ENCODE peak calls at places on chromosomes 13 and 19, in ten cellular contexts. M, T, H, E, O, Q, D, P, W and V are unnamed samples.

GRCh38 chr19:47089767-47090350 is 23.7 kb downstream of the ZC3H4 start:
- DNase-seq in M (no peak), T (no peak), H (no peak), E (no peak), O (no peak), Q (no peak), D (no peak), P (no peak), W (no peak), V (no peak)

GRCh38 chr13:29888306-29888705 is 37.9 kb upstream of the UBL3 start:
- DNase-seq in M (no peak), T (no peak), H (no peak), E (no peak), O (no peak), Q (no peak), D (no peak), P (peak), W (no peak), V (no peak)

GRCh38 chr13:104984296-104984818 is 1551.1 kb downstream of the EFNB2 start:
- DNase-seq in M (no peak), T (no peak), H (no peak), E (no peak), O (no peak), Q (no peak), D (peak), P (no peak), W (peak), V (no peak)

GRCh38 chr19:18164072-18164471 is 9.5 kb upstream of the IFI30 start:
- DNase-seq in M (no peak), T (no peak), H (no peak), E (no peak), O (no peak), Q (no peak), D (no peak), P (no peak), W (no peak), V (no peak)

GRCh38 chr13:44918323-44919102 is 70.8 kb downstream of the NUFIP1 start:
- DNase-seq in M (peak), T (peak), H (peak), E (peak), O (peak), Q (peak), D (peak), P (peak), W (peak), V (peak)

GRCh38 chr19:55005684-55006488 is 32.2 kb downstream of the GP6 start:
- DNase-seq in M (no peak), T (no peak), H (no peak), E (peak), O (peak), Q (no peak), D (peak), P (peak), W (peak), V (peak)

GRCh38 chr13:25859528-25859927 is 192.3 kb downstream of the SHISA2 start:
- DNase-seq in M (no peak), T (no peak), H (no peak), E (no peak), O (no peak), Q (no peak), D (no peak), P (no peak), W (no peak), V (no peak)

GRCh38 chr13:78589206-78589605 is 14.1 kb downstream of the POU4F1 start:
- DNase-seq in M (no peak), T (no peak), H (no peak), E (peak), O (peak), Q (peak), D (no peak), P (peak), W (no peak), V (no peak)

GRCh38 chr19:11279505-11280236 is 16.3 kb upstream of the TSPAN16 start:
- DNase-seq in M (no peak), T (no peak), H (no peak), E (no peak), O (no peak), Q (no peak), D (no peak), P (no peak), W (no peak), V (peak)

GRCh38 chr13:24683833-24684599 is 3.8 kb downstream of the ATP12A start:
- DNase-seq in M (peak), T (peak), H (peak), E (peak), O (peak), Q (peak), D (peak), P (peak), W (peak), V (peak)

GRCh38 chr13:44972956-44973581 is 16.2 kb downstream of the NUFIP1 start:
- DNase-seq in M (no peak), T (no peak), H (no peak), E (peak), O (peak), Q (no peak), D (peak), P (peak), W (no peak), V (no peak)

GRCh38 chr13:79516590-79516989 is 35.6 kb downstream of the NDFIP2 start:
- DNase-seq in M (no peak), T (no peak), H (no peak), E (no peak), O (no peak), Q (no peak), D (no peak), P (no peak), W (no peak), V (no peak)

GRCh38 chr19:15466851-15467733 is 2.7 kb upstream of the RASAL3 start:
- DNase-seq in M (no peak), T (peak), H (no peak), E (no peak), O (no peak), Q (no peak), D (peak), P (peak), W (peak), V (no peak)

GRCh38 chr13:31627097-31627496 is 112.2 kb upstream of the RXFP2 start:
- DNase-seq in M (no peak), T (no peak), H (no peak), E (no peak), O (no peak), Q (no peak), D (peak), P (peak), W (no peak), V (no peak)

GRCh38 chr19:17402982-17403855 is 2.2 kb downstream of the BST2 start:
- DNase-seq in M (no peak), T (peak), H (no peak), E (no peak), O (peak), Q (no peak), D (no peak), P (no peak), W (no peak), V (peak)

GRCh38 chr13:110372676-110373075 is 65.6 kb downstream of the COL4A2 start:
- DNase-seq in M (no peak), T (no peak), H (no peak), E (no peak), O (no peak), Q (no peak), D (no peak), P (no peak), W (no peak), V (no peak)

GRCh38 chr19:27966390-27966816 is 1246.5 kb downstream of the UQCRFS1 start:
- DNase-seq in M (no peak), T (no peak), H (no peak), E (peak), O (peak), Q (no peak), D (peak), P (peak), W (no peak), V (no peak)

GRCh38 chr19:55585658-55586339 is 5.2 kb upstream of the ZNF579 start:
- DNase-seq in M (peak), T (peak), H (peak), E (peak), O (peak), Q (peak), D (peak), P (peak), W (peak), V (peak)

GRCh38 chr19:19643158-19644053 is at the start of gene GMIP:
- DNase-seq in M (peak), T (peak), H (peak), E (peak), O (peak), Q (peak), D (peak), P (peak), W (peak), V (peak)

GRCh38 chr19:20039203-20039723 is at the start of gene ZNF682:
- DNase-seq in M (peak), T (peak), H (peak), E (peak), O (peak), Q (peak), D (peak), P (peak), W (peak), V (peak)

GRCh38 chr19:47005873-47006272 is 13.8 kb upstream of the NPAS1 start:
- DNase-seq in M (no peak), T (no peak), H (peak), E (no peak), O (no peak), Q (no peak), D (no peak), P (peak), W (no peak), V (no peak)

GRCh38 chr13:90362718-90363117 is 984.8 kb upstream of the MIR17HG start:
- DNase-seq in M (no peak), T (no peak), H (no peak), E (no peak), O (no peak), Q (no peak), D (no peak), P (peak), W (no peak), V (no peak)

GRCh38 chr13:66402071-66402470 is 828.1 kb downstream of the PCDH9 start:
- DNase-seq in M (no peak), T (no peak), H (no peak), E (no peak), O (no peak), Q (no peak), D (peak), P (peak), W (no peak), V (no peak)

GRCh38 chr19:35267818-35268545 is 780 bp upstream of the USF2 start:
- DNase-seq in M (no peak), T (peak), H (peak), E (peak), O (peak), Q (peak), D (peak), P (peak), W (peak), V (peak)

DNA sequence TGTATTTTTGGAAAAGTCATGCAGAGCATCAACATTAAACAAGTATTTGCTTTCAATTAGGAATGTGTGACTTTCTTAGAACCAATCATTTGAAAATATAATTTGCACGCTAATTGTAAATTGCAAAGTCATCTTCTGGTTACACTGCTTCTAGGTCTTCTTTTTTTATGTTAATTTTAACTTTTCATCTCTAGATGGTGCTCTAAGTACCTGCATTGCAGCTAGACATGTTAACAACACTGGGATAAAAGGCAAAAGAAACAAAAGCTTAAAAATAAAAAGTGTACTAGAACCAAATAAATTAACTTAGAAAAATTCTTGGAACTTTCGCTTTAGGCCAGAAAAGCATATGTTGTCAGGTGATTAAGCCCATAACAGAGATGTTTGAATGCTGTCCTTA is 2758.2 kb downstream of the PCDH9 start:
- DNase-seq in M (no peak), T (no peak), H (no peak), E (no peak), O (no peak), Q (no peak), D (peak), P (peak), W (no peak), V (no peak)
- TF ChIP-seq CTCF in M (peak), T (no peak), H (no peak), E (peak), O (peak), Q (no peak), D (peak), P (peak), W (no peak), V (no peak)

GRCh38 chr19:51107406-51108065 is 673 bp downstream of the CTU1 start:
- DNase-seq in M (no peak), T (no peak), H (peak), E (no peak), O (peak), Q (no peak), D (no peak), P (peak), W (no peak), V (no peak)
- TF ChIP-seq CTCF in M (no peak), T (no peak), H (no peak), E (no peak), O (peak), Q (no peak), D (no peak), P (no peak), W (no peak), V (no peak)

DNA sequence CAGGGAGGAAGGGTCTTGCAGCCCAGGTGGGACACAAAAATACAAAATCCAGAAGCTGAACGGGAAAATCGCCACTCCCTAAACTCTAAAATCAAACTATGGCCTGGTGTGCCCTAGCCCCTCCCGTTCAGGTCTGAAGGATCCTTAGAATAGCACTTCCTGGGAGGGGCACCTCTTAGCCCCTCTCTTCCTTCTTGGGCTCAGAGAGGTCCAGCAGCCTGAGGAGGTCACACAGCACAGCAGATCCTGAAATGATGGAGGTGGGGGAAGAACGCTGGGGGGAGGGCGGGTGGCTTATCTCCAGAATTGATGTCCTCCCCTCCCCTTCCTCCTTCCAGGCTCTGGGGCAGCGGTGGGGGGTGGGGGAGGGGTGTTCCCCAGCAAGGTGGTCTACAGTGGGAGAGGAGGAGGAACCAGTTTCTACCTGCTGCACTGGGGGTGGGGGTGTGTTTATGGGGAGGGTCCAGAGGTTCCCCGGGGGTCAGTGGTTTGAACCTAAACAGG is 1.9 kb downstream of the DIRAS1 start:
- DNase-seq in M (no peak), T (no peak), H (no peak), E (no peak), O (no peak), Q (no peak), D (no peak), P (no peak), W (no peak), V (no peak)
- TF ChIP-seq CTCF in M (no peak), T (no peak), H (no peak), E (no peak), O (no peak), Q (no peak), D (no peak), P (no peak), W (no peak), V (no peak)

GRCh38 chr13:22800726-22801401 is 379.9 kb upstream of the SGCG start:
- DNase-seq in M (no peak), T (peak), H (no peak), E (no peak), O (no peak), Q (no peak), D (no peak), P (peak), W (no peak), V (no peak)

GRCh38 chr13:22801402-22802003 is 379.3 kb upstream of the SGCG start:
- DNase-seq in M (no peak), T (no peak), H (no peak), E (no peak), O (peak), Q (no peak), D (no peak), P (peak), W (no peak), V (no peak)
- TF ChIP-seq CTCF in M (no peak), T (no peak), H (peak), E (peak), O (peak), Q (no peak), D (no peak), P (peak), W (no peak), V (peak)

DNA sequence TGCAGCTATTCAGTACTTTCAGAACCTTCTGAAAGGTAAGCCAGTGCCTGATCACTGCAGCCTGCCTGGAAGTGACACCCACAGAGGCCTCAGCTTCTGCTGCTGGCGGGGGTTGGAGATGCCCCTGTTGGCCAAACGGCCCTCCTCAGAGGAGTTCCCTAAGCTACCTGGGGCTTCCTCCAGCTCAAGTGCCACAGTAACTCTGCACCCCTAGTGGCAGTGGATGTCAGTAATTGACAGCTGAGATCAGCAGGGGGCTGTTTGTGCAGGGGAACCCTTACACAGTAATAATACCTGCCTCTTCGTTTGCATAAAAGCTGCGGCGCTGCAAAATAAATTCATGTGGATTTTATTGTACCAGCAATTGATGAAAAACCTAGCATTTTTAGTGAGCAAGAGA is 28.9 kb downstream of the TDRD12 start:
- DNase-seq in M (no peak), T (no peak), H (no peak), E (peak), O (peak), Q (no peak), D (no peak), P (no peak), W (no peak), V (peak)
- TF ChIP-seq CTCF in M (no peak), T (no peak), H (peak), E (peak), O (peak), Q (no peak), D (peak), P (no peak), W (peak), V (peak)